ENCODE peak calls at places on chromosomes 3 and 15, in six cellular contexts. X, Q, B, L, N and G are unnamed samples.

GRCh38 chr3:195895900-195896360 is 12.4 kb downstream of the TNK2 start:
- DNase-seq in X (peak; percentile 61), N (peak; percentile 65), Q (peak; percentile 62), L (peak; percentile 54), B (peak; percentile 69), G (peak; percentile 51)

GRCh38 chr3:126494204-126494603 is 18.5 kb upstream of the ZXDC start:
- DNase-seq in B (no peak), X (no peak), N (no peak), L (no peak), Q (no peak), G (no peak)

GRCh38 chr15:68650901-68651709 is 72.3 kb downstream of the CORO2B start:
- DNase-seq in X (no peak), B (peak; percentile 65), L (peak; percentile 23), Q (peak; percentile 35), N (no peak), G (peak; percentile 49)

GRCh38 chr3:72274511-72275295 is 489.8 kb upstream of the PROK2 start:
- DNase-seq in X (peak; percentile 67), L (peak; percentile 58), Q (no peak), B (peak; percentile 65), N (peak; percentile 52), G (peak; percentile 93)

GRCh38 chr15:31345606-31346366 is 19.2 kb downstream of the KLF13 start:
- DNase-seq in X (no peak), Q (no peak), N (no peak), L (no peak), B (no peak), G (no peak)

GRCh38 chr15:74957301-74958035 is 896 bp upstream of the RPP25 start:
- DNase-seq in B (no peak), Q (no peak), L (no peak), X (peak; percentile 58), N (no peak), G (peak; percentile 53)

GRCh38 chr3:65664927-65665326 is 373.8 kb downstream of the MAGI1 start:
- DNase-seq in X (no peak), B (no peak), N (no peak), L (no peak), Q (no peak), G (no peak)

GRCh38 chr15:58551764-58552504 is 120.1 kb downstream of the LIPC start:
- DNase-seq in N (no peak), L (no peak), Q (peak; percentile 70), X (no peak), B (peak; percentile 27), G (peak; percentile 95)

GRCh38 chr3:182636646-182637045 is 156.7 kb upstream of the ATP11B start:
- DNase-seq in L (no peak), Q (peak; percentile 59), B (no peak), X (no peak), N (no peak), G (no peak)

GRCh38 chr3:62586356-62586755 is 213.0 kb upstream of the FEZF2 start:
- DNase-seq in L (no peak), N (no peak), B (no peak), Q (no peak), X (no peak), G (peak; percentile 83)

GRCh38 chr3:9500108-9501050 is 53.2 kb downstream of the LHFPL4 start:
- DNase-seq in B (peak; percentile 46), N (peak; percentile 52), L (no peak), Q (peak; percentile 85), X (no peak), G (peak; percentile 72)

GRCh38 chr3:22988566-22988965 is 214.6 kb upstream of the UBE2E2 start:
- DNase-seq in B (no peak), N (no peak), X (no peak), Q (no peak), L (no peak), G (peak; percentile 19)

GRCh38 chr3:125163739-125164601 is 48.6 kb downstream of the SLC12A8 start:
- DNase-seq in B (no peak), Q (peak; percentile 3), L (no peak), X (no peak), N (no peak), G (peak; percentile 66)

GRCh38 chr3:42507252-42507651 is 4.8 kb downstream of the VIPR1 start:
- DNase-seq in B (peak; percentile 49), N (no peak), L (no peak), X (peak; percentile 16), Q (peak; percentile 61), G (no peak)

GRCh38 chr15:75732809-75733451 is 20.3 kb upstream of the CSPG4 start:
- DNase-seq in N (peak; percentile 74), L (peak; percentile 85), X (peak; percentile 66), B (peak; percentile 70), Q (peak; percentile 71), G (peak; percentile 70)

GRCh38 chr15:90812881-90813280 is 55.5 kb upstream of the FURIN start:
- DNase-seq in N (no peak), L (no peak), B (no peak), Q (no peak), X (no peak), G (no peak)

DNA sequence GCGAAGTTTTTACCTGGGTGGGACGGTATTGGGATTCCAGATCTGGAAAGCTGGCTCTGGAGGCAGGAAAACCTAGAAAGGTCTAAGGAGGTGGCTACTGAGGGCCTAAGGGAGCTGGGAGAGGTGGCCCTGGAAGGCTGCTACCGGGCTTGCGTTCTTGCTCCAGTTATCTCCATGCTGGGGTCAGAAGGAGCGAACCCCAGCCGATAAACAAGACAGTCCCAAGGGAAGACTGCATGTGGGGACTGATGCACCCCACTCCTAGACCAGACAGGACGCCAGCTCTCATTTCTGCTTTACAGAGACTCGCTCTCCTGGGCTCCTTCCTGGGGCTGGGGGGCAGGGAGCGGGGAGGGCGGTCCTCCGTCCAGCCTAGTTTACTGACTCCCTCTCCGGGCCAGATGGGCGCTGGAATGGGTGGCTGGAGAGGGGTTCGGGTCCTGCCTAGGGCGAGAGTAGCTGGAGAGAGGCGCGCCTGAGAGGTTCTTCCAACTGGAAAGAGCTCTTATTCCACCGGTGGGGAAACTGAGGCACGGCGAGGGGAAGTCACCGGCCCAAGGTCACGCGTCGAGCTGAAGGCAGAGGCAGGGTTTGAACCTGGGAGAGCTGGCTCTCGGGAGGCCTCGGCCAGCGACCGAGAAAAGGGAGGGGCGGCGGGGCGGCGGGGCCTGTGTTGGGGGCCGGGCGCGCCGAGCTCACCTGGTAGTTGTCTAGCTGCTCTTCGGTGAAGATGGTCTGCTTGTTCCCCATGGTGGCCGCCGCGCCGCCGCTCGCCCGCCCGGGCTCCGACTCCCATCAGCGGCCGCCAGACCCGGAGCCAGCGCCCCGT is 565 bp downstream of the CIB2 start:
- DNase-seq in N (peak; percentile 49), L (no peak), X (no peak), B (no peak), Q (no peak), G (no peak)
- H3K27ac ChIP-seq in N (peak overlapping the region; percentile 78), L (peak overlapping the region; percentile 89), X (peak overlapping the region; percentile 82), B (peak overlapping the region; percentile 73), Q (no peak overlapping the region), G (peak overlapping the region; percentile 32)

GRCh38 chr3:129448187-129448895 is 8.3 kb downstream of the IFT122 start:
- DNase-seq in B (peak; percentile 86), N (no peak), L (no peak), Q (no peak), X (no peak), G (no peak)
- H3K27ac ChIP-seq in B (peak overlapping the region; percentile 80), N (no peak overlapping the region), L (no peak overlapping the region), Q (no peak overlapping the region), X (no peak overlapping the region), G (no peak overlapping the region)

GRCh38 chr3:11078826-11079520 is 75.3 kb upstream of the HRH1 start:
- DNase-seq in B (peak; percentile 19), X (no peak), N (no peak), Q (no peak), L (no peak), G (no peak)
- H3K27ac ChIP-seq in B (no peak overlapping the region), X (no peak overlapping the region), N (no peak overlapping the region), Q (no peak overlapping the region), L (no peak overlapping the region), G (no peak overlapping the region)

GRCh38 chr3:113339616-113340244 is 101.6 kb downstream of the CFAP44 start:
- DNase-seq in B (no peak), X (no peak), N (no peak), Q (peak; percentile 17), L (no peak), G (no peak)
- H3K27ac ChIP-seq in B (no peak overlapping the region), X (no peak overlapping the region), N (no peak overlapping the region), Q (no peak overlapping the region), L (no peak overlapping the region), G (no peak overlapping the region)

GRCh38 chr3:187185759-187186158 is 11.5 kb upstream of the RTP1 start:
- DNase-seq in L (no peak), X (no peak), N (no peak), Q (no peak), B (no peak), G (no peak)

GRCh38 chr3:187186375-187186774 is 10.9 kb upstream of the RTP1 start:
- DNase-seq in X (no peak), L (no peak), B (no peak), Q (no peak), N (no peak), G (no peak)

GRCh38 chr3:187183210-187183862 is 13.9 kb upstream of the RTP1 start:
- DNase-seq in N (no peak), Q (no peak), B (no peak), X (no peak), L (no peak), G (no peak)

GRCh38 chr3:187181454-187182170 is 15.7 kb upstream of the RTP1 start:
- DNase-seq in X (no peak), B (no peak), L (no peak), N (no peak), Q (peak; percentile 10), G (no peak)

GRCh38 chr3:187183903-187184302 is 13.4 kb upstream of the RTP1 start:
- DNase-seq in Q (no peak), L (no peak), B (no peak), X (no peak), N (no peak), G (peak; percentile 48)
- H3K27ac ChIP-seq in Q (no peak overlapping the region), L (no peak overlapping the region), B (no peak overlapping the region), X (no peak overlapping the region), N (no peak overlapping the region), G (no peak overlapping the region)

GRCh38 chr3:117875887-117876286 is 1158.8 kb downstream of the IGSF11 start:
- DNase-seq in Q (no peak), L (no peak), X (no peak), N (no peak), B (no peak), G (no peak)
- H3K27ac ChIP-seq in Q (no peak overlapping the region), L (no peak overlapping the region), X (no peak overlapping the region), N (no peak overlapping the region), B (no peak overlapping the region), G (no peak overlapping the region)

GRCh38 chr3:87461036-87461435 is 184.7 kb upstream of the POU1F1 start:
- DNase-seq in X (no peak), L (no peak), Q (peak; percentile 55), N (no peak), B (no peak), G (no peak)
- H3K27ac ChIP-seq in X (no peak overlapping the region), L (no peak overlapping the region), Q (no peak overlapping the region), N (no peak overlapping the region), B (no peak overlapping the region), G (no peak overlapping the region)